ENCODE peak calls at places on chromosomes 13 and 19, in four cellular contexts. A, Z, T and J are unnamed samples.

GRCh38 chr19:32611161-32611560 is 30.2 kb downstream of the PDCD5 start:
- DNase-seq in Z (no peak), A (no peak), T (no peak), J (no peak)

GRCh38 chr19:14562660-14563589 is 8.9 kb downstream of the NDUFB7 start:
- DNase-seq in A (no peak), T (peak), Z (no peak), J (no peak)

GRCh38 chr13:94548382-94549240 is 47.3 kb downstream of the TGDS start:
- DNase-seq in T (peak), A (peak), Z (no peak), J (no peak)

GRCh38 chr19:45069056-45069455 is 7.2 kb downstream of the ZNF296 start:
- DNase-seq in A (no peak), Z (peak), T (peak), J (no peak)

GRCh38 chr19:5951338-5951861 is 26.5 kb downstream of the RANBP3 start:
- DNase-seq in A (no peak), T (peak), Z (peak), J (no peak)

GRCh38 chr19:17184381-17184841 is 30.7 kb upstream of the USE1 start:
- DNase-seq in A (peak), Z (no peak), T (no peak), J (no peak)

GRCh38 chr19:11268783-11269267 is 6.5 kb upstream of the DOCK6 start:
- DNase-seq in A (peak), T (no peak), Z (no peak), J (no peak)

GRCh38 chr19:41691268-41691970 is 3.3 kb upstream of the CEACAM7 start:
- DNase-seq in A (no peak), Z (peak), T (peak), J (peak)

GRCh38 chr13:38900188-38900587 is 90.4 kb downstream of the STOML3 start:
- DNase-seq in T (no peak), Z (peak), A (no peak), J (no peak)

GRCh38 chr13:82116422-82116989 is 1765.8 kb downstream of the SLITRK1 start:
- DNase-seq in Z (no peak), A (no peak), T (no peak), J (no peak)

GRCh38 chr19:4556574-4557185 is 2.8 kb downstream of the SEMA6B start:
- DNase-seq in A (no peak), T (peak), Z (peak), J (no peak)

GRCh38 chr13:112968380-112968909 is 569 bp upstream of the MCF2L start:
- DNase-seq in T (no peak), A (no peak), Z (peak), J (no peak)

GRCh38 chr19:46885411-46885810 is 24.6 kb downstream of the ARHGAP35 start:
- DNase-seq in T (no peak), A (no peak), Z (no peak), J (no peak)

GRCh38 chr13:48230541-48230940 is 2.5 kb upstream of the ITM2B start:
- DNase-seq in A (no peak), Z (no peak), T (no peak), J (no peak)

GRCh38 chr19:45218426-45218825 is 26.8 kb downstream of the EXOC3L2 start:
- DNase-seq in T (no peak), A (no peak), Z (no peak), J (no peak)

GRCh38 chr19:42529248-42529764 is 1.0 kb upstream of the CEACAM1 start:
- DNase-seq in T (peak), Z (peak), A (peak), J (peak)

GRCh38 chr19:45314708-45315107 is 8.0 kb downstream of the CKM start:
- DNase-seq in Z (no peak), T (no peak), A (no peak), J (no peak)

GRCh38 chr19:51702103-51702753 is 9.1 kb downstream of the SPACA6 start:
- DNase-seq in Z (peak), T (peak), A (peak), J (peak)

GRCh38 chr19:55487884-55488687 is at the start of gene SSC5D:
- DNase-seq in T (no peak), Z (peak), A (peak), J (peak)

GRCh38 chr19:30090963-30091362 is 148.9 kb downstream of the URI1 start:
- DNase-seq in T (no peak), Z (no peak), A (no peak), J (no peak)

GRCh38 chr13:21095311-21095710 is 33.9 kb upstream of the LATS2 start:
- DNase-seq in Z (no peak), A (no peak), T (no peak), J (no peak)

GRCh38 chr13:62920181-62920580 is 1504.5 kb upstream of the PCDH20 start:
- DNase-seq in A (peak), Z (no peak), T (no peak), J (no peak)

GRCh38 chr13:96075953-96076543 is 13.9 kb upstream of the HS6ST3 start:
- DNase-seq in Z (peak), A (peak), T (no peak), J (no peak)

GRCh38 chr13:32674503-32674902 is 88.3 kb downstream of the PDS5B start:
- DNase-seq in Z (no peak), T (no peak), A (no peak), J (no peak)

GRCh38 chr13:44710576-44710975 is 134.4 kb upstream of the TSC22D1 start:
- DNase-seq in T (no peak), A (peak), Z (peak), J (no peak)

GRCh38 chr13:76829572-76830327 is 56.5 kb downstream of the KCTD12 start:
- DNase-seq in A (no peak), Z (no peak), T (no peak), J (no peak)
- H4K5ac ChIP-seq in A (no peak), Z (no peak), T (no peak), J (no peak)

DNA sequence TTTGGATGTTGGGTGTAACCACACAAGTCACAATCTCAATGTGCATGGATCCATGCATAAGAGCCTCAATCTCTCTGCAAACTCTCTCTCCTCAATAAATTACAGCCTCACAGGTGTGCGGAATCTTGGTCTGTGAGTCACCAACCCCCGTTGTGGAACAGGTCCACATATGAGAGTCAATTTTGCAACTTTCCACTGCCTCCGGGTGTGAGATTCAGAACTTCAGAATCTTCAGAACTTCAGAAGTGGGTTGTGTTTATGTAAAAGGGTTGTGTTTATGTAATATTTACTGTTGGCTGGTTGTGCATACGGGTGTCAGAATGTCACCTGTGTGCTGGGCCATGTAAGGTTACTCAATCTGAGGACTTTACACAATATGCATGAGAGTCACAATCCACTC is 46.3 kb upstream of the ZNF728 start:
- DNase-seq in A (no peak), Z (no peak), T (no peak), J (no peak)
- H4K5ac ChIP-seq in A (no peak), Z (no peak), T (no peak), J (no peak)

GRCh38 chr13:79030513-79030912 is 371.6 kb upstream of the OBI1 start:
- DNase-seq in T (no peak), Z (no peak), A (no peak), J (no peak)
- H4K5ac ChIP-seq in T (no peak), Z (no peak), A (no peak), J (no peak)

GRCh38 chr19:9494096-9494495 is 4.3 kb downstream of the ZNF560 start:
- DNase-seq in Z (no peak), T (no peak), A (no peak), J (no peak)

GRCh38 chr19:9500796-9501195 is 2.4 kb upstream of the ZNF560 start:
- DNase-seq in A (no peak), T (no peak), Z (no peak), J (no peak)

GRCh38 chr19:9498183-9498902 is at the start of gene ZNF560:
- DNase-seq in T (peak), Z (no peak), A (peak), J (peak)
- H4K5ac ChIP-seq in T (no peak), Z (no peak), A (no peak), J (no peak)